ENCODE peak calls at places on chromosomes 5 and 9, in five cellular contexts. J is A549, U is GM12878, W is IMR-90, R is K562. N is an unnamed sample.

GRCh38 chr5:1037671-1038416 is 29.2 kb downstream of the NKD2 start:
- DNase-seq in J (no peak), U (no peak), W (no peak), R (no peak), N (peak; percentile 18)

GRCh38 chr9:107285292-107285691 is 2.2 kb downstream of the RAD23B start:
- DNase-seq in J (no peak), U (no peak), W (no peak), R (no peak), N (no peak)

GRCh38 chr9:99352786-99353185 is 130.7 kb downstream of the SEC61B start:
- DNase-seq in J (no peak), U (no peak), W (peak; percentile 36), R (no peak), N (no peak)

GRCh38 chr5:140423609-140424008 is 22.0 kb downstream of the ANKHD1 start:
- DNase-seq in J (no peak), U (no peak), W (no peak), R (no peak), N (no peak)

GRCh38 chr9:19174127-19174921 is 47.0 kb upstream of the PLIN2 start:
- DNase-seq in J (peak; percentile 66), U (peak; percentile 64), W (peak; percentile 93), R (peak; percentile 63), N (peak; percentile 71)

GRCh38 chr9:115673599-115673998 is 480.0 kb upstream of the PAPPA start:
- DNase-seq in J (no peak), U (no peak), W (peak; percentile 75), R (no peak), N (no peak)

GRCh38 chr9:99362317-99362716 is 140.2 kb downstream of the SEC61B start:
- DNase-seq in J (no peak), U (no peak), W (no peak), R (no peak), N (no peak)

GRCh38 chr5:142115937-142116614 is 7.5 kb downstream of the NDFIP1 start:
- DNase-seq in J (no peak), U (no peak), W (peak; percentile 79), R (no peak), N (no peak)

GRCh38 chr5:146690880-146691355 is 174.9 kb upstream of the GPR151 start:
- DNase-seq in J (no peak), U (no peak), W (no peak), R (no peak), N (peak; percentile 66)

GRCh38 chr5:67640011-67640410 is 443.4 kb upstream of the CD180 start:
- DNase-seq in J (no peak), U (no peak), W (no peak), R (no peak), N (no peak)

GRCh38 chr5:167442922-167443321 is 848.5 kb upstream of the WWC1 start:
- DNase-seq in J (no peak), U (no peak), W (no peak), R (no peak), N (no peak)

GRCh38 chr9:4299006-4299795 is 667 bp downstream of the GLIS3 start:
- DNase-seq in J (peak; percentile 35), U (no peak), W (peak; percentile 50), R (no peak), N (peak; percentile 65)

GRCh38 chr9:78298046-78298511 is 1.2 kb downstream of the PSAT1 start:
- DNase-seq in J (peak; percentile 38), U (no peak), W (no peak), R (peak; percentile 55), N (peak; percentile 56)

GRCh38 chr5:132444841-132445639 is 45.5 kb downstream of the IRF1 start:
- DNase-seq in J (no peak), U (no peak), W (no peak), R (no peak), N (no peak)

GRCh38 chr5:107123014-107123413 is 547.7 kb downstream of the EFNA5 start:
- DNase-seq in J (no peak), U (no peak), W (no peak), R (no peak), N (no peak)

GRCh38 chr9:5838884-5839571 is 6.1 kb upstream of the ERMP1 start:
- DNase-seq in J (peak; percentile 96), U (no peak), W (peak; percentile 64), R (peak; percentile 89), N (no peak)

GRCh38 chr9:108489567-108489966 is 366.2 kb downstream of the ACTL7B start:
- DNase-seq in J (no peak), U (no peak), W (no peak), R (no peak), N (no peak)

GRCh38 chr9:98805506-98806272 is 1.8 kb upstream of the GALNT12 start:
- DNase-seq in J (no peak), U (no peak), W (peak; percentile 86), R (peak; percentile 42), N (no peak)

GRCh38 chr5:118984602-118985001 is 3.7 kb downstream of the DTWD2 start:
- DNase-seq in J (no peak), U (no peak), W (peak; percentile 65), R (no peak), N (no peak)

GRCh38 chr9:92737611-92738299 is 26.9 kb downstream of the BICD2 start:
- DNase-seq in J (no peak), U (no peak), W (no peak), R (no peak), N (no peak)

GRCh38 chr5:59097116-59097515 is 514.2 kb downstream of the RAB3C start:
- DNase-seq in J (no peak), U (no peak), W (peak; percentile 83), R (no peak), N (no peak)

GRCh38 chr5:139378941-139379361 is 4.1 kb downstream of the SLC23A1 start:
- DNase-seq in J (no peak), U (no peak), W (no peak), R (no peak), N (no peak)

GRCh38 chr5:113510836-113511451 is 2.5 kb upstream of the YTHDC2 start:
- DNase-seq in J (no peak), U (no peak), W (peak; percentile 69), R (peak; percentile 23), N (peak; percentile 27)

GRCh38 chr9:120348951-120349429 is 231.0 kb downstream of the CDK5RAP2 start:
- DNase-seq in J (peak; percentile 73), U (no peak), W (peak; percentile 49), R (peak; percentile 60), N (peak; percentile 85)

GRCh38 chr9:8679405-8679951 is 879.9 kb upstream of the DMAC1 start:
- DNase-seq in J (no peak), U (no peak), W (no peak), R (no peak), N (no peak)

GRCh38 chr5:143214890-143215289 is 188.6 kb downstream of the NR3C1 start:
- DNase-seq in J (no peak), U (no peak), W (no peak), R (no peak), N (no peak)

GRCh38 chr5:2187687-2188086 is 305.0 kb upstream of the IRX4 start:
- DNase-seq in J (no peak), U (no peak), W (no peak), R (no peak), N (no peak)

GRCh38 chr5:125257057-125257970 is 510.9 kb upstream of the ZNF608 start:
- DNase-seq in J (no peak), U (no peak), W (peak; percentile 7), R (no peak), N (peak; percentile 6)
- TF ChIP-seq RFX5 in J (no peak), U (no peak), W (no peak), R (no peak), N (no peak)

DNA sequence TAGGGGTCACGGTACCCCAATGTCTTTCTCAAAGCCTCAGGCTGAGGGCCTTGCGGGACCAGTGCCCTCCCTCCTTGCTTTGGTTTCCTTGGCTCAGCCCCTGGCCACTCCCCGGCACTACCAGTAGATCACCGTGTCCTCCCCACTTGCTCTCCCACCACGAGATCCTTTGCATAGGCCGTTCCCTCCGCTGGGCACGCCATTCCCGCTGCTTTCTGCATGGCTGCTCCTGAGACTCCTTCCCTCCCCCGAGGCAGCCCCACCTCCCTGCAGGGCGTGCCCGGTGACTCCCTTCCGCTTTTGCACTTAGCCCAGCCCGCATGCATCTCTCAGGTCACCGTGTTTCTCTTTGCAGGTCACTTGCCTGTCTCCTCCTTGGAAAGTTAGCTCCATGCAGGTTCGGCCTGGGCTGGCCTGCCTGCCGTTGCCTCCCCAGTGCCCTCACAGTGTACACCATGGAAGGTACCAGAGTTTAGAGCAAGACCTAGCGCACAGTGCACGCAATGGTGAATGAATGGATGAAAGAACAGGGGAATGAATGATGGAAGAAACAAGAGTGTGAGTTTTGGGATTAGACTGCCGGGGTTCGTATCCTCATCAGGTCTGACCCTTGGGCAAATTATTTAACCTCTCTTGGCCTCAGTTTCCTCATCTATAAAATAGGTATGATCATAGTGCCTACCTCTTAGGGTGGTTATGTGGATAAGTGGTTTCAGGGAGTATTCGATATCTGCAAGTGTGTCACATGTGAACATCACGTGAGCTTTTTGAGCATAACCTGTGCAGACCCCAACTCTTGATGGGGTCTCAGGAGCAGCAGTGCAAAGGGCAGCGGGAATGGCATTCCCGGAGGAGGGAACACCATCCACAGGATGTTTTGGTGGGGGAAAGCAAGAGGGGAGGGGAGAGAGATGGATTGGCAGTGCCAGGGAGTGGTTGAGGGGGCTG is 214.3 kb downstream of the C9orf50 start:
- DNase-seq in J (peak; percentile 62), U (no peak), W (no peak), R (peak; percentile 95), N (no peak)
- H3K4me2 ChIP-seq in J (peak overlapping the region; percentile 68), U (no peak overlapping the region), W (no peak overlapping the region), R (peak overlapping the region; percentile 93), N (no peak overlapping the region)

GRCh38 chr9:114390952-114391351 is 3.2 kb upstream of the AKNA start:
- DNase-seq in J (no peak), U (no peak), W (peak; percentile 18), R (no peak), N (no peak)
- H3K4me1 ChIP-seq in J (peaks cover 6% of the 10 kb centered on the region), U (peaks cover 65% of the 10 kb centered on the region), W (peaks cover 23% of the 10 kb centered on the region), R (peaks cover 15% of the 10 kb centered on the region), N (peaks cover under 1% of the 10 kb centered on the region)

GRCh38 chr5:74642543-74642863 is 2.0 kb upstream of the ENC1 start:
- DNase-seq in J (no peak), U (no peak), W (no peak), R (no peak), N (no peak)

GRCh38 chr5:74641014-74641777 is 668 bp upstream of the ENC1 start:
- DNase-seq in J (peak; percentile 66), U (no peak), W (peak; percentile 64), R (peak; percentile 50), N (peak; percentile 79)

GRCh38 chr5:74643160-74643562 is 2.6 kb upstream of the ENC1 start:
- DNase-seq in J (no peak), U (no peak), W (peak; percentile 96), R (peak; percentile 34), N (no peak)

GRCh38 chr5:74640450-74641013 is at the start of gene ENC1:
- DNase-seq in J (peak; percentile 48), U (no peak), W (peak; percentile 84), R (peak; percentile 82), N (peak; percentile 88)

DNA sequence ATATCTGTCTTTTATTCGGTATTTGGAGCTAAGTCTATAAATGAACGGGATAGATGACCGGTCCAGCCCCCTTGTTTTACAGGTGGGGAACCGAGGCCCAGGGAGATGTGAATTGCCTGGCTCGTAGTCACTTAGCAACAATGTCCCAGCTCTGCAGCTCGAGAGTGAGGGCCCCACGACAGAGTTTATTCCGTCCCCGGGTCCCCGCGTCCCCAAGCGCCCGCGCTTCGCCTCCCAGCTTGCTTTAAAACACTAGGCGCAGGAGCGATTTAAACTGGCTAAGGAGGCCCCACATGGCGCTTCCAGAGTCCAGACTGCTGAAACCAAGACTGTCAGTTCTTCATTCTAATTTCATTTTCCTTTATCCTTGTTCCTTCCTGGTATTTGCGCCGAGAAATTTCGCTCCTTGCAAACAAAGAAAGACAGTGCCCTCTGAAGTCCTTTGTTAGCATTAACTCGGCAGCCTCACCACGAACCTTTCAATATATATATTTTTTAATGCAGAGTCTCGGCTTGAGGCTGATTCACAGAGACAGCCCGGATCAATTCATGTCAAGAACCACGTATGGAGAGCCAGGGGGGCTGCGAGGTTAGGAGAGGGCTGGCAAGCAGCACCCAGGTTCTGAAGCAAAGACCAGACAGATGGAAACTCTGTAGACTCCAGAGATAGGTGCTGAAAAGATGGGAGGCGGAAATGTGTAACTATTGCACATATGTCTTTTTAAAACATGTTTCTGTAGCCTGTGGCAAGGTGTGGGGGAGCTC is 1.4 kb upstream of the ENC1 start:
- DNase-seq in J (no peak), U (no peak), W (peak; percentile 87), R (peak; percentile 55), N (peak; percentile 44)
- TF ChIP-seq RFX5 in J (no peak), U (no peak), W (no peak), R (no peak), N (no peak)